ENCODE peak calls at places on chromosomes 16 and 17, in ten cellular contexts. One of them, this sample, is unnamed.

GRCh38 chr16:66366433-66367299 is at the start of gene CDH5:
- DNase-seq in activated naive CD4-positive, alpha-beta T cell treated with anti-CD3 and anti-CD28 coated beads for 36 hours: no peak
- DNase-seq in substantia nigra: peak; percentile 17
- DNase-seq in cardiac muscle cell: no peak
- DNase-seq in hypothalamus: no peak
- DNase-seq in adipocyte: no peak
- DNase-seq in tibial nerve: peak; percentile 65
- DNase-seq in GM23248: peak; percentile 9
- DNase-seq in right lobe of liver: peak; percentile 70
- DNase-seq in aorta: peak; percentile 82
- DNase-seq in this sample: no peak

GRCh38 chr17:35295686-35296085 is 52.8 kb downstream of the SLFN5 start:
- DNase-seq in substantia nigra: no peak
- DNase-seq in hypothalamus: no peak
- DNase-seq in GM23248: peak; percentile 64
- DNase-seq in cardiac muscle cell: no peak
- DNase-seq in adipocyte: no peak
- DNase-seq in aorta: no peak
- DNase-seq in tibial nerve: no peak
- DNase-seq in right lobe of liver: no peak
- DNase-seq in activated naive CD4-positive, alpha-beta T cell treated with anti-CD3 and anti-CD28 coated beads for 36 hours: no peak
- DNase-seq in this sample: peak; percentile 50

GRCh38 chr17:77515227-77515626 is 374.5 kb downstream of the SEC14L1 start:
- DNase-seq in adipocyte: no peak
- DNase-seq in cardiac muscle cell: no peak
- DNase-seq in aorta: no peak
- DNase-seq in tibial nerve: no peak
- DNase-seq in right lobe of liver: no peak
- DNase-seq in hypothalamus: no peak
- DNase-seq in activated naive CD4-positive, alpha-beta T cell treated with anti-CD3 and anti-CD28 coated beads for 36 hours: no peak
- DNase-seq in GM23248: no peak
- DNase-seq in substantia nigra: no peak
- DNase-seq in this sample: no peak

GRCh38 chr16:27595461-27595860 is 45.5 kb downstream of the KATNIP start:
- DNase-seq in GM23248: no peak
- DNase-seq in right lobe of liver: no peak
- DNase-seq in tibial nerve: no peak
- DNase-seq in substantia nigra: no peak
- DNase-seq in cardiac muscle cell: no peak
- DNase-seq in hypothalamus: no peak
- DNase-seq in activated naive CD4-positive, alpha-beta T cell treated with anti-CD3 and anti-CD28 coated beads for 36 hours: no peak
- DNase-seq in aorta: no peak
- DNase-seq in adipocyte: no peak
- DNase-seq in this sample: no peak

GRCh38 chr16:50593410-50594139 is 45.4 kb downstream of the NKD1 start:
- DNase-seq in right lobe of liver: no peak
- DNase-seq in hypothalamus: no peak
- DNase-seq in GM23248: no peak
- DNase-seq in cardiac muscle cell: peak; percentile 70
- DNase-seq in substantia nigra: no peak
- DNase-seq in adipocyte: peak; percentile 31
- DNase-seq in aorta: no peak
- DNase-seq in tibial nerve: no peak
- DNase-seq in activated naive CD4-positive, alpha-beta T cell treated with anti-CD3 and anti-CD28 coated beads for 36 hours: no peak
- DNase-seq in this sample: no peak

GRCh38 chr17:76672270-76672851 is 28.8 kb upstream of the ST6GALNAC1 start:
- DNase-seq in aorta: no peak
- DNase-seq in hypothalamus: no peak
- DNase-seq in substantia nigra: no peak
- DNase-seq in cardiac muscle cell: no peak
- DNase-seq in adipocyte: no peak
- DNase-seq in GM23248: peak; percentile 55
- DNase-seq in tibial nerve: no peak
- DNase-seq in activated naive CD4-positive, alpha-beta T cell treated with anti-CD3 and anti-CD28 coated beads for 36 hours: peak; percentile 18
- DNase-seq in right lobe of liver: no peak
- DNase-seq in this sample: no peak

GRCh38 chr16:17408955-17409441 is 61.8 kb downstream of the XYLT1 start:
- DNase-seq in aorta: no peak
- DNase-seq in substantia nigra: no peak
- DNase-seq in cardiac muscle cell: no peak
- DNase-seq in hypothalamus: no peak
- DNase-seq in right lobe of liver: no peak
- DNase-seq in tibial nerve: no peak
- DNase-seq in adipocyte: no peak
- DNase-seq in GM23248: no peak
- DNase-seq in activated naive CD4-positive, alpha-beta T cell treated with anti-CD3 and anti-CD28 coated beads for 36 hours: no peak
- DNase-seq in this sample: no peak

GRCh38 chr16:86086471-86086870 is 187.5 kb downstream of the IRF8 start:
- DNase-seq in substantia nigra: no peak
- DNase-seq in hypothalamus: no peak
- DNase-seq in aorta: no peak
- DNase-seq in tibial nerve: no peak
- DNase-seq in GM23248: no peak
- DNase-seq in right lobe of liver: no peak
- DNase-seq in cardiac muscle cell: no peak
- DNase-seq in adipocyte: no peak
- DNase-seq in activated naive CD4-positive, alpha-beta T cell treated with anti-CD3 and anti-CD28 coated beads for 36 hours: no peak
- DNase-seq in this sample: no peak

GRCh38 chr17:51298508-51299371 is 38.4 kb downstream of the UTP18 start:
- DNase-seq in right lobe of liver: no peak
- DNase-seq in cardiac muscle cell: peak; percentile 61
- DNase-seq in activated naive CD4-positive, alpha-beta T cell treated with anti-CD3 and anti-CD28 coated beads for 36 hours: no peak
- DNase-seq in hypothalamus: no peak
- DNase-seq in substantia nigra: peak; percentile 15
- DNase-seq in adipocyte: peak; percentile 79
- DNase-seq in tibial nerve: no peak
- DNase-seq in GM23248: peak; percentile 70
- DNase-seq in aorta: no peak
- DNase-seq in this sample: peak; percentile 42

GRCh38 chr17:38562903-38563302 is 42.8 kb downstream of the SRCIN1 start:
- DNase-seq in adipocyte: no peak
- DNase-seq in GM23248: no peak
- DNase-seq in substantia nigra: no peak
- DNase-seq in aorta: no peak
- DNase-seq in cardiac muscle cell: no peak
- DNase-seq in right lobe of liver: no peak
- DNase-seq in hypothalamus: no peak
- DNase-seq in activated naive CD4-positive, alpha-beta T cell treated with anti-CD3 and anti-CD28 coated beads for 36 hours: no peak
- DNase-seq in tibial nerve: no peak
- DNase-seq in this sample: no peak

GRCh38 chr17:76824103-76824502 is 44.1 kb upstream of the MGAT5B start:
- DNase-seq in substantia nigra: no peak
- DNase-seq in cardiac muscle cell: no peak
- DNase-seq in adipocyte: no peak
- DNase-seq in GM23248: no peak
- DNase-seq in hypothalamus: no peak
- DNase-seq in aorta: no peak
- DNase-seq in activated naive CD4-positive, alpha-beta T cell treated with anti-CD3 and anti-CD28 coated beads for 36 hours: no peak
- DNase-seq in right lobe of liver: no peak
- DNase-seq in tibial nerve: no peak
- DNase-seq in this sample: no peak

GRCh38 chr17:3026125-3026855 is 37.1 kb downstream of the OR1D5 start:
- DNase-seq in substantia nigra: no peak
- DNase-seq in GM23248: no peak
- DNase-seq in activated naive CD4-positive, alpha-beta T cell treated with anti-CD3 and anti-CD28 coated beads for 36 hours: no peak
- DNase-seq in aorta: no peak
- DNase-seq in tibial nerve: no peak
- DNase-seq in hypothalamus: no peak
- DNase-seq in right lobe of liver: no peak
- DNase-seq in adipocyte: no peak
- DNase-seq in cardiac muscle cell: no peak
- DNase-seq in this sample: no peak

GRCh38 chr17:39227364-39227919 is 1.7 kb upstream of the STAC2 start:
- DNase-seq in aorta: no peak
- DNase-seq in right lobe of liver: no peak
- DNase-seq in GM23248: no peak
- DNase-seq in adipocyte: no peak
- DNase-seq in cardiac muscle cell: no peak
- DNase-seq in substantia nigra: no peak
- DNase-seq in activated naive CD4-positive, alpha-beta T cell treated with anti-CD3 and anti-CD28 coated beads for 36 hours: no peak
- DNase-seq in hypothalamus: no peak
- DNase-seq in tibial nerve: no peak
- DNase-seq in this sample: no peak

GRCh38 chr16:75011634-75012307 is 12.9 kb downstream of the ZNRF1 start:
- DNase-seq in substantia nigra: no peak
- DNase-seq in tibial nerve: peak; percentile 40
- DNase-seq in activated naive CD4-positive, alpha-beta T cell treated with anti-CD3 and anti-CD28 coated beads for 36 hours: peak; percentile 86
- DNase-seq in right lobe of liver: no peak
- DNase-seq in GM23248: peak; percentile 93
- DNase-seq in cardiac muscle cell: no peak
- DNase-seq in aorta: no peak
- DNase-seq in adipocyte: peak; percentile 78
- DNase-seq in hypothalamus: no peak
- DNase-seq in this sample: peak; percentile 91

GRCh38 chr17:2594657-2595085 is 1.2 kb downstream of the PAFAH1B1 start:
- DNase-seq in adipocyte: peak; percentile 53
- DNase-seq in aorta: no peak
- DNase-seq in substantia nigra: no peak
- DNase-seq in tibial nerve: no peak
- DNase-seq in activated naive CD4-positive, alpha-beta T cell treated with anti-CD3 and anti-CD28 coated beads for 36 hours: peak; percentile 33
- DNase-seq in cardiac muscle cell: peak; percentile 36
- DNase-seq in hypothalamus: no peak
- DNase-seq in GM23248: peak; percentile 43
- DNase-seq in right lobe of liver: no peak
- DNase-seq in this sample: peak; percentile 9

GRCh38 chr16:2148714-2149629 is 547 bp downstream of the RAB26 start:
- DNase-seq in right lobe of liver: no peak
- DNase-seq in GM23248: peak; percentile 61
- DNase-seq in adipocyte: peak; percentile 30
- DNase-seq in substantia nigra: peak; percentile 84
- DNase-seq in cardiac muscle cell: no peak
- DNase-seq in activated naive CD4-positive, alpha-beta T cell treated with anti-CD3 and anti-CD28 coated beads for 36 hours: peak; percentile 36
- DNase-seq in tibial nerve: no peak
- DNase-seq in aorta: no peak
- DNase-seq in hypothalamus: no peak
- DNase-seq in this sample: peak; percentile 52

GRCh38 chr17:16199093-16199492 is 16.2 kb downstream of the NCOR1 start:
- DNase-seq in hypothalamus: no peak
- DNase-seq in aorta: no peak
- DNase-seq in GM23248: no peak
- DNase-seq in tibial nerve: peak; percentile 11
- DNase-seq in cardiac muscle cell: no peak
- DNase-seq in adipocyte: no peak
- DNase-seq in substantia nigra: no peak
- DNase-seq in right lobe of liver: no peak
- DNase-seq in activated naive CD4-positive, alpha-beta T cell treated with anti-CD3 and anti-CD28 coated beads for 36 hours: no peak
- DNase-seq in this sample: no peak

GRCh38 chr16:46903255-46903905 is 19.2 kb downstream of the GPT2 start:
- DNase-seq in activated naive CD4-positive, alpha-beta T cell treated with anti-CD3 and anti-CD28 coated beads for 36 hours: no peak
- DNase-seq in hypothalamus: no peak
- DNase-seq in GM23248: no peak
- DNase-seq in adipocyte: no peak
- DNase-seq in cardiac muscle cell: no peak
- DNase-seq in aorta: no peak
- DNase-seq in right lobe of liver: no peak
- DNase-seq in substantia nigra: no peak
- DNase-seq in tibial nerve: no peak
- DNase-seq in this sample: no peak

GRCh38 chr17:57463103-57463885 is 207.0 kb downstream of the MSI2 start:
- DNase-seq in adipocyte: peak; percentile 56
- DNase-seq in right lobe of liver: no peak
- DNase-seq in activated naive CD4-positive, alpha-beta T cell treated with anti-CD3 and anti-CD28 coated beads for 36 hours: peak; percentile 94
- DNase-seq in substantia nigra: no peak
- DNase-seq in aorta: peak; percentile 36
- DNase-seq in cardiac muscle cell: no peak
- DNase-seq in tibial nerve: no peak
- DNase-seq in hypothalamus: no peak
- DNase-seq in GM23248: peak; percentile 92
- DNase-seq in this sample: peak; percentile 91

GRCh38 chr16:21190599-21190998 is 20.8 kb downstream of the ZP2 start:
- DNase-seq in adipocyte: peak; percentile 80
- DNase-seq in hypothalamus: no peak
- DNase-seq in substantia nigra: no peak
- DNase-seq in right lobe of liver: no peak
- DNase-seq in activated naive CD4-positive, alpha-beta T cell treated with anti-CD3 and anti-CD28 coated beads for 36 hours: no peak
- DNase-seq in cardiac muscle cell: no peak
- DNase-seq in aorta: no peak
- DNase-seq in GM23248: peak; percentile 45
- DNase-seq in tibial nerve: no peak
- DNase-seq in this sample: peak; percentile 21

GRCh38 chr16:77599793-77600415 is 122.4 kb upstream of the NUDT7 start:
- DNase-seq in right lobe of liver: no peak
- DNase-seq in hypothalamus: no peak
- DNase-seq in aorta: no peak
- DNase-seq in tibial nerve: peak; percentile 46
- DNase-seq in activated naive CD4-positive, alpha-beta T cell treated with anti-CD3 and anti-CD28 coated beads for 36 hours: peak; percentile 46
- DNase-seq in substantia nigra: no peak
- DNase-seq in adipocyte: peak; percentile 27
- DNase-seq in GM23248: peak; percentile 62
- DNase-seq in cardiac muscle cell: peak; percentile 55
- DNase-seq in this sample: peak; percentile 11

GRCh38 chr16:56348168-56349085 is 76.9 kb downstream of the AMFR start:
- DNase-seq in substantia nigra: peak; percentile 85
- DNase-seq in adipocyte: no peak
- DNase-seq in right lobe of liver: no peak
- DNase-seq in hypothalamus: no peak
- DNase-seq in cardiac muscle cell: no peak
- DNase-seq in GM23248: peak; percentile 14
- DNase-seq in tibial nerve: no peak
- DNase-seq in aorta: peak; percentile 32
- DNase-seq in activated naive CD4-positive, alpha-beta T cell treated with anti-CD3 and anti-CD28 coated beads for 36 hours: no peak
- DNase-seq in this sample: peak; percentile 19

GRCh38 chr16:3740186-3740585 is 22.9 kb upstream of the TRAP1 start:
- DNase-seq in substantia nigra: no peak
- DNase-seq in GM23248: no peak
- DNase-seq in tibial nerve: no peak
- DNase-seq in aorta: no peak
- DNase-seq in hypothalamus: no peak
- DNase-seq in activated naive CD4-positive, alpha-beta T cell treated with anti-CD3 and anti-CD28 coated beads for 36 hours: no peak
- DNase-seq in cardiac muscle cell: no peak
- DNase-seq in adipocyte: no peak
- DNase-seq in right lobe of liver: no peak
- DNase-seq in this sample: no peak

GRCh38 chr17:68909066-68909465 is 46.1 kb downstream of the ABCA8 start:
- DNase-seq in right lobe of liver: no peak
- DNase-seq in cardiac muscle cell: no peak
- DNase-seq in activated naive CD4-positive, alpha-beta T cell treated with anti-CD3 and anti-CD28 coated beads for 36 hours: no peak
- DNase-seq in GM23248: peak; percentile 92
- DNase-seq in aorta: peak; percentile 73
- DNase-seq in substantia nigra: no peak
- DNase-seq in tibial nerve: peak; percentile 50
- DNase-seq in adipocyte: peak; percentile 93
- DNase-seq in hypothalamus: no peak
- DNase-seq in this sample: peak; percentile 84